ENCODE peak calls at places on chromosomes 6 and 20, in four cellular contexts. One of them, this sample, is unnamed.

GRCh38 chr20:40809361-40809760 is 120.3 kb upstream of the MAFB start:
- DNase-seq in colonic mucosa: no peak
- DNase-seq in endothelial cell of umbilical vein: no peak
- DNase-seq in nephron progenitor cell: no peak
- DNase-seq in this sample: no peak

GRCh38 chr20:49682278-49682677 is 31.4 kb downstream of the B4GALT5 start:
- DNase-seq in colonic mucosa: no peak
- DNase-seq in endothelial cell of umbilical vein: no peak
- DNase-seq in nephron progenitor cell: no peak
- DNase-seq in this sample: no peak

GRCh38 chr6:32741203-32741960 is at the start of gene HLA-DQA2:
- DNase-seq in colonic mucosa: no peak
- DNase-seq in endothelial cell of umbilical vein: no peak
- DNase-seq in nephron progenitor cell: no peak
- DNase-seq in this sample: no peak

GRCh38 chr6:34523441-34524206 is 32.5 kb downstream of the SPDEF start:
- DNase-seq in colonic mucosa: no peak
- DNase-seq in endothelial cell of umbilical vein: no peak
- DNase-seq in nephron progenitor cell: no peak
- DNase-seq in this sample: no peak

GRCh38 chr20:40493551-40493950 is 195.5 kb downstream of the MAFB start:
- DNase-seq in colonic mucosa: no peak
- DNase-seq in endothelial cell of umbilical vein: no peak
- DNase-seq in nephron progenitor cell: no peak
- DNase-seq in this sample: no peak

GRCh38 chr6:87393026-87393622 is 14.6 kb upstream of the CFAP206 start:
- DNase-seq in colonic mucosa: peak
- DNase-seq in endothelial cell of umbilical vein: peak
- DNase-seq in nephron progenitor cell: peak
- DNase-seq in this sample: peak

GRCh38 chr6:37541346-37541745 is 41.7 kb upstream of the CCDC167 start:
- DNase-seq in colonic mucosa: no peak
- DNase-seq in endothelial cell of umbilical vein: no peak
- DNase-seq in nephron progenitor cell: no peak
- DNase-seq in this sample: no peak

GRCh38 chr6:36368921-36369880 is 18.3 kb downstream of the ETV7 start:
- DNase-seq in colonic mucosa: no peak
- DNase-seq in endothelial cell of umbilical vein: no peak
- DNase-seq in nephron progenitor cell: no peak
- DNase-seq in this sample: peak

GRCh38 chr6:168347615-168348014 is 28.0 kb upstream of the DACT2 start:
- DNase-seq in colonic mucosa: no peak
- DNase-seq in endothelial cell of umbilical vein: no peak
- DNase-seq in nephron progenitor cell: no peak
- DNase-seq in this sample: no peak

GRCh38 chr6:53706525-53706924 is 41.0 kb upstream of the KLHL31 start:
- DNase-seq in colonic mucosa: no peak
- DNase-seq in endothelial cell of umbilical vein: peak
- DNase-seq in nephron progenitor cell: no peak
- DNase-seq in this sample: no peak

GRCh38 chr6:129212081-129212480 is 329.1 kb downstream of the LAMA2 start:
- DNase-seq in colonic mucosa: no peak
- DNase-seq in endothelial cell of umbilical vein: no peak
- DNase-seq in nephron progenitor cell: no peak
- DNase-seq in this sample: no peak

GRCh38 chr6:129007819-129008218 is 124.9 kb downstream of the LAMA2 start:
- DNase-seq in colonic mucosa: no peak
- DNase-seq in endothelial cell of umbilical vein: no peak
- DNase-seq in nephron progenitor cell: no peak
- DNase-seq in this sample: no peak

GRCh38 chr6:14159090-14159489 is 41.5 kb downstream of the CD83 start:
- DNase-seq in colonic mucosa: no peak
- DNase-seq in endothelial cell of umbilical vein: no peak
- DNase-seq in nephron progenitor cell: no peak
- DNase-seq in this sample: no peak

GRCh38 chr6:95228636-95229035 is 348.7 kb upstream of the MANEA start:
- DNase-seq in colonic mucosa: no peak
- DNase-seq in endothelial cell of umbilical vein: no peak
- DNase-seq in nephron progenitor cell: no peak
- DNase-seq in this sample: no peak

GRCh38 chr20:60470366-60470765 is 512.1 kb downstream of the CDH26 start:
- DNase-seq in colonic mucosa: no peak
- DNase-seq in endothelial cell of umbilical vein: no peak
- DNase-seq in nephron progenitor cell: no peak
- DNase-seq in this sample: no peak

GRCh38 chr20:9886227-9886626 is 47.4 kb upstream of the PAK5 start:
- DNase-seq in colonic mucosa: no peak
- DNase-seq in endothelial cell of umbilical vein: no peak
- DNase-seq in nephron progenitor cell: no peak
- DNase-seq in this sample: no peak

GRCh38 chr20:2879148-2879547 is 5.9 kb downstream of the PTPRA start:
- DNase-seq in colonic mucosa: no peak
- DNase-seq in endothelial cell of umbilical vein: no peak
- DNase-seq in nephron progenitor cell: no peak
- DNase-seq in this sample: no peak

GRCh38 chr20:43916875-43917371 is 2.3 kb downstream of the TOX2 start:
- DNase-seq in colonic mucosa: no peak
- DNase-seq in endothelial cell of umbilical vein: no peak
- DNase-seq in nephron progenitor cell: no peak
- DNase-seq in this sample: no peak

GRCh38 chr6:98843274-98844243 is 9.2 kb downstream of the POU3F2 start:
- DNase-seq in colonic mucosa: no peak
- DNase-seq in endothelial cell of umbilical vein: no peak
- DNase-seq in nephron progenitor cell: no peak
- DNase-seq in this sample: no peak

GRCh38 chr6:19301980-19302379 is 535.2 kb upstream of the ID4 start:
- DNase-seq in colonic mucosa: no peak
- DNase-seq in endothelial cell of umbilical vein: no peak
- DNase-seq in nephron progenitor cell: no peak
- DNase-seq in this sample: no peak

GRCh38 chr20:64076061-64076997 is 3.0 kb downstream of the RGS19 start:
- DNase-seq in colonic mucosa: no peak
- DNase-seq in endothelial cell of umbilical vein: no peak
- DNase-seq in nephron progenitor cell: no peak
- DNase-seq in this sample: no peak

GRCh38 chr20:3071610-3072529 is at the start of gene OXT:
- DNase-seq in colonic mucosa: peak
- DNase-seq in endothelial cell of umbilical vein: peak
- DNase-seq in nephron progenitor cell: peak
- DNase-seq in this sample: no peak

GRCh38 chr6:158284340-158285210 is 27.7 kb upstream of the TULP4 start:
- DNase-seq in colonic mucosa: no peak
- DNase-seq in endothelial cell of umbilical vein: no peak
- DNase-seq in nephron progenitor cell: no peak
- DNase-seq in this sample: no peak

GRCh38 chr6:40950986-40951730 is 87.9 kb downstream of the UNC5CL start:
- DNase-seq in colonic mucosa: no peak
- DNase-seq in endothelial cell of umbilical vein: peak
- DNase-seq in nephron progenitor cell: no peak
- DNase-seq in this sample: no peak

GRCh38 chr6:115706324-115706723 is 354.4 kb downstream of the FRK start:
- DNase-seq in colonic mucosa: no peak
- DNase-seq in endothelial cell of umbilical vein: no peak
- DNase-seq in nephron progenitor cell: no peak
- DNase-seq in this sample: no peak

GRCh38 chr6:96620851-96621250 is 57.9 kb downstream of the FHL5 start:
- DNase-seq in colonic mucosa: no peak
- DNase-seq in endothelial cell of umbilical vein: no peak
- DNase-seq in nephron progenitor cell: no peak
- DNase-seq in this sample: no peak

GRCh38 chr6:96621983-96622382 is 59.1 kb downstream of the FHL5 start:
- DNase-seq in colonic mucosa: no peak
- DNase-seq in endothelial cell of umbilical vein: no peak
- DNase-seq in nephron progenitor cell: no peak
- DNase-seq in this sample: no peak

GRCh38 chr6:96631248-96631647 is 68.3 kb downstream of the FHL5 start:
- DNase-seq in colonic mucosa: no peak
- DNase-seq in endothelial cell of umbilical vein: no peak
- DNase-seq in nephron progenitor cell: no peak
- DNase-seq in this sample: no peak

GRCh38 chr6:96624957-96625356 is 62.0 kb downstream of the FHL5 start:
- DNase-seq in colonic mucosa: no peak
- DNase-seq in endothelial cell of umbilical vein: no peak
- DNase-seq in nephron progenitor cell: no peak
- DNase-seq in this sample: no peak

DNA sequence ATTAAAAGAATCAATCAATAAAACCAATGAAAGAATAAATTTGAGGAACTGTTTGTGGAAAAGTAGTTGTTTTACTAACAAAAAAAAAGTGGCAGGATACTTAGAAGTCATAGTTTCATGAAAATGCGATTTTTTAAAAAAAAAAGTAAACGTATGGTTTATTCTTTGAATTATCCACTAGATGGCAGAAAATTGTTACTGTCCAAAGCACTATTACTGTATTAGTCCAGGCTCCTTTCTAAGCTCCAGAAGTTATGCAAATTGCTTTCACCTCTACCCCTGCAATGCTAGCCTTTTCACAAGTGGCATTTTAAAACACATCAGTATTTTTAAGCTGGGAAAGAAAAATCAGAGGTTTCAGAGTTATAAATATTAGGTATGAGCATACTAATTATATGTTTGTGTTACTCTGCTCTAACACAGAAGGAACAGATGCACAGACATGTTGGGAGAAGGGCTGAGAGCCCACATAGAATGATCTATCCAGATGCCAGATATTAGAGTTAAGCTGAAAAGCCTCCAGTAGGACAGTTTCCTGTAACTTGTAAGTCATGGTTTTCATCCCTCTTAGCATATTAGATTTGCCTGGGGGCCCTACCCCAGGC is 63.9 kb downstream of the FHL5 start:
- DNase-seq in colonic mucosa: no peak
- DNase-seq in endothelial cell of umbilical vein: peak
- DNase-seq in nephron progenitor cell: no peak
- DNase-seq in this sample: no peak
- TF ChIP-seq CTCF in colonic mucosa: peak
- TF ChIP-seq CTCF in endothelial cell of umbilical vein: no peak
- TF ChIP-seq CTCF in nephron progenitor cell: peak
- TF ChIP-seq CTCF in this sample: no peak

DNA sequence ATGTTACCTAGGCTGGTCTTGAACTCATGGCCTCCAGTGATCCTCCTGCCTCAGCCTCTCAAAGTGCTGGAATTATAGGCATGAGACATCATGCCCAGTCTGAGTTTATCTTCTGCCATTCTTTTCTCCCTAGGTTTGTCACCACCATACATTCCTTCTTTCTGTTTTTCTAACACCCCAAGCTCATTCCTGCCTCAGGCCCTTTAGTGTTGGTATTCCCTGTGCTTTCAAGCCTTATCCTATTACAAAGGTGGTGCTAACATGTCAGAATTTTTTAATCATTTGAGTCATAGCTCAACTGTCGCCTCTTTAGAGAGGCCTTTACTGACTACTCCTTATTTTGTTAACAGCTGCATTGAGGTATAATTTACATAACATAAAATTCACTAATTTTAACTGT is 221.1 kb upstream of the PRSS16 start:
- DNase-seq in colonic mucosa: no peak
- DNase-seq in endothelial cell of umbilical vein: no peak
- DNase-seq in nephron progenitor cell: no peak
- DNase-seq in this sample: no peak
- TF ChIP-seq CTCF in colonic mucosa: no peak
- TF ChIP-seq CTCF in endothelial cell of umbilical vein: no peak
- TF ChIP-seq CTCF in nephron progenitor cell: no peak
- TF ChIP-seq CTCF in this sample: no peak

GRCh38 chr6:112298816-112299281 is 44.5 kb upstream of the LAMA4 start:
- DNase-seq in colonic mucosa: no peak
- DNase-seq in endothelial cell of umbilical vein: peak
- DNase-seq in nephron progenitor cell: no peak
- DNase-seq in this sample: peak

GRCh38 chr6:112298021-112298745 is 43.8 kb upstream of the LAMA4 start:
- DNase-seq in colonic mucosa: no peak
- DNase-seq in endothelial cell of umbilical vein: peak
- DNase-seq in nephron progenitor cell: no peak
- DNase-seq in this sample: no peak

GRCh38 chr6:112296694-112297093 is 42.3 kb upstream of the LAMA4 start:
- DNase-seq in colonic mucosa: no peak
- DNase-seq in endothelial cell of umbilical vein: no peak
- DNase-seq in nephron progenitor cell: no peak
- DNase-seq in this sample: no peak

GRCh38 chr6:112300888-112301287 is 46.2 kb upstream of the RFPL4B start:
- DNase-seq in colonic mucosa: no peak
- DNase-seq in endothelial cell of umbilical vein: no peak
- DNase-seq in nephron progenitor cell: no peak
- DNase-seq in this sample: no peak

DNA sequence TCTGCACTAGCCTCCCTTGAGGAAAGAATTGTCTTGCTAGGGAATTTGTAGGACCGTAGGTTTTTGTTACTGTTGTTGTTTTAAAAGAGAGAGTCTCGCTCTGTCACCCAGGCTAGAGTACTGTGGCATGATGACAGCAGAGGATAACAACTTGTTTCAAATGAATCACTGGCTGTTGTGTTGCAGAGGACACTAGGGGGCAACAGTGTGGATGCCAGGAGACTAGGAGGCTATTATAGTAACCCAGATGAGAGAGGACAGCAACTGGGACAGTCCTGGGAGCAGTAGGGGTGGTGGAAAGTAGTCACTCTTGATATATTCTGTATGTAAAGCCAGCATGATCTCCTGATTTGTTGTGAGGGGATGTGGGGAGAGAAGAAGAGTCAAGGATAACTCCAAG is 41.8 kb upstream of the LAMA4 start:
- DNase-seq in colonic mucosa: no peak
- DNase-seq in endothelial cell of umbilical vein: peak
- DNase-seq in nephron progenitor cell: peak
- DNase-seq in this sample: peak
- TF ChIP-seq CTCF in colonic mucosa: no peak
- TF ChIP-seq CTCF in endothelial cell of umbilical vein: peak
- TF ChIP-seq CTCF in nephron progenitor cell: peak
- TF ChIP-seq CTCF in this sample: peak

GRCh38 chr20:22607695-22608094 is 23.3 kb upstream of the FOXA2 start:
- DNase-seq in colonic mucosa: no peak
- DNase-seq in endothelial cell of umbilical vein: no peak
- DNase-seq in nephron progenitor cell: no peak
- DNase-seq in this sample: no peak

GRCh38 chr20:22617160-22617559 is 32.8 kb upstream of the FOXA2 start:
- DNase-seq in colonic mucosa: peak
- DNase-seq in endothelial cell of umbilical vein: no peak
- DNase-seq in nephron progenitor cell: no peak
- DNase-seq in this sample: peak

GRCh38 chr20:22615425-22615824 is 31.1 kb upstream of the FOXA2 start:
- DNase-seq in colonic mucosa: no peak
- DNase-seq in endothelial cell of umbilical vein: no peak
- DNase-seq in nephron progenitor cell: no peak
- DNase-seq in this sample: no peak

GRCh38 chr20:22616551-22616950 is 32.2 kb upstream of the FOXA2 start:
- DNase-seq in colonic mucosa: no peak
- DNase-seq in endothelial cell of umbilical vein: no peak
- DNase-seq in nephron progenitor cell: no peak
- DNase-seq in this sample: no peak

DNA sequence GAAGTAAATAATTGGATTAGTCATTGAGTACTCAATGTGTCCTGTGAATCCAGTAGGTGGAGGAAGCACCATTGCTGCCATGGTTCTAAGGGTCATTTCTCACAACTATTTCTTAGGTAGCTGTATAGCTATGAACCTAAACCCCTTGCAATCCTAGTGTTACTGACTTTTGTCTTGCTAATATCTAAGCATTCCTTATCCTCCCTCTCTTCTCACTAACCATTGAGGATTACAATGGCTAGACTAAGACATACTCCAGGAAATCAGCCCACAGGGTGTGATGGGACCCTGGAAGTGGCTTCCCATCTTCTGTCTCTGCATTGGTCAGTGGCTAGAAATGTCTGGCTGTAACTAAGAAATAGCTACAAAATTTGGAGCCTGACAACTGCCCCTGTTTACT is 27.3 kb upstream of the FOXA2 start:
- DNase-seq in colonic mucosa: no peak
- DNase-seq in endothelial cell of umbilical vein: no peak
- DNase-seq in nephron progenitor cell: no peak
- DNase-seq in this sample: no peak
- TF ChIP-seq CTCF in colonic mucosa: no peak
- TF ChIP-seq CTCF in endothelial cell of umbilical vein: no peak
- TF ChIP-seq CTCF in nephron progenitor cell: no peak
- TF ChIP-seq CTCF in this sample: no peak